ENCODE peak calls at places on chromosomes 4 and X, in nine cellular contexts. U, L, P, D, M, B, W, O and T are unnamed samples.

GRCh38 chrX:97594825-97595224 is 711.1 kb downstream of the RPA4 start:
- DNase-seq in U (no peak), L (no peak), P (no peak), D (no peak), M (no peak), B (no peak), W (no peak), O (no peak), T (no peak)

GRCh38 chrX:134544189-134544588 is 84.2 kb downstream of the HPRT1 start:
- DNase-seq in U (no peak), L (no peak), P (no peak), D (no peak), M (no peak), B (no peak), W (no peak), O (no peak), T (no peak)

GRCh38 chrX:40096395-40097091 is 1.2 kb downstream of the BCOR start:
- DNase-seq in U (peak; percentile 14), L (peak; percentile 74), P (no peak), D (no peak), M (no peak), B (peak; percentile 62), W (no peak), O (peak; percentile 74), T (peak; percentile 56)

GRCh38 chr4:7462509-7462971 is 27.8 kb upstream of the PSAPL1 start:
- DNase-seq in U (peak; percentile 68), L (peak; percentile 56), P (no peak), D (peak; percentile 7), M (no peak), B (no peak), W (peak; percentile 42), O (no peak), T (no peak)

GRCh38 chr4:83217721-83218522 is 66.7 kb downstream of the COQ2 start:
- DNase-seq in U (no peak), L (no peak), P (peak; percentile 10), D (no peak), M (peak; percentile 51), B (no peak), W (peak; percentile 68), O (no peak), T (peak; percentile 51)

GRCh38 chrX:40003071-40003981 is 94.4 kb downstream of the BCOR start:
- DNase-seq in U (peak; percentile 69), L (no peak), P (no peak), D (no peak), M (no peak), B (no peak), W (no peak), O (no peak), T (no peak)

GRCh38 chr4:133593764-133594163 is 444.7 kb downstream of the PCDH10 start:
- DNase-seq in U (no peak), L (no peak), P (no peak), D (no peak), M (no peak), B (no peak), W (no peak), O (no peak), T (no peak)

GRCh38 chrX:47179221-47179927 is 14.3 kb upstream of the UBA1 start:
- DNase-seq in U (no peak), L (peak; percentile 91), P (no peak), D (peak; percentile 51), M (peak; percentile 56), B (peak; percentile 31), W (no peak), O (peak; percentile 80), T (no peak)

GRCh38 chrX:618761-619450 is 11.7 kb upstream of the SHOX start:
- DNase-seq in U (no peak), L (peak; percentile 17), P (no peak), D (no peak), M (no peak), B (no peak), W (no peak), O (no peak), T (no peak)

GRCh38 chrX:49209434-49210251 is 9.7 kb upstream of the SYP start:
- DNase-seq in U (no peak), L (no peak), P (no peak), D (no peak), M (no peak), B (no peak), W (no peak), O (no peak), T (no peak)